ENCODE peak calls at places on chromosomes 4 and X, in four cellular contexts. Q, C, B and O are unnamed samples.

GRCh38 chr4:74244049-74244448 is 64.2 kb upstream of the EPGN start:
- DNase-seq in Q (no peak), C (no peak), B (no peak), O (no peak)

GRCh38 chr4:47050986-47051725 is 19.8 kb downstream of the GABRB1 start:
- DNase-seq in Q (no peak), C (no peak), B (no peak), O (no peak)

GRCh38 chrX:18210470-18210869 is 10.2 kb downstream of the BEND2 start:
- DNase-seq in Q (no peak), C (no peak), B (no peak), O (no peak)

GRCh38 chr4:41364871-41365270 is 108.1 kb downstream of the UCHL1 start:
- DNase-seq in Q (no peak), C (no peak), B (no peak), O (no peak)

GRCh38 chr4:118783887-118784286 is 52.0 kb downstream of the SEC24D start:
- DNase-seq in Q (no peak), C (peak; percentile 33), B (no peak), O (no peak)

GRCh38 chrX:108088511-108088910 is 2.8 kb downstream of the PSMD10 start:
- DNase-seq in Q (no peak), C (no peak), B (no peak), O (no peak)

GRCh38 chrX:118688935-118689334 is 38.5 kb upstream of the IL13RA1 start:
- DNase-seq in Q (no peak), C (no peak), B (no peak), O (no peak)

GRCh38 chr4:123438031-123438430 is 41.4 kb downstream of the SPRY1 start:
- DNase-seq in Q (peak; percentile 38), C (no peak), B (no peak), O (no peak)

GRCh38 chr4:141391293-141391692 is 170.6 kb downstream of the ZNF330 start:
- DNase-seq in Q (no peak), C (no peak), B (no peak), O (no peak)

GRCh38 chrX:43581167-43581566 is 74.9 kb upstream of the MAOA start:
- DNase-seq in Q (no peak), C (no peak), B (no peak), O (no peak)

GRCh38 chr4:78610546-78611214 is 59.1 kb downstream of the ANXA3 start:
- DNase-seq in Q (no peak), C (no peak), B (no peak), O (no peak)

GRCh38 chr4:107600456-107600855 is 119.6 kb downstream of the PAPSS1 start:
- DNase-seq in Q (no peak), C (no peak), B (no peak), O (no peak)
- H3K4me3 ChIP-seq in Q (no peak overlapping the region), C (no peak overlapping the region), B (no peak overlapping the region), O (no peak overlapping the region)

GRCh38 chrX:53438832-53439230 is 4.7 kb upstream of the HSD17B10 start:
- DNase-seq in Q (no peak), C (no peak), B (no peak), O (no peak)

GRCh38 chrX:53440101-53440500 is 5.9 kb upstream of the HSD17B10 start:
- DNase-seq in Q (no peak), C (no peak), B (no peak), O (no peak)

GRCh38 chrX:53435997-53436396 is 1.8 kb upstream of the HSD17B10 start:
- DNase-seq in Q (peak; percentile 72), C (peak; percentile 47), B (no peak), O (no peak)

GRCh38 chrX:53438174-53438831 is 4.1 kb upstream of the HSD17B10 start:
- DNase-seq in Q (no peak), C (no peak), B (no peak), O (no peak)

GRCh38 chrX:53437211-53437610 is 3.0 kb upstream of the HSD17B10 start:
- DNase-seq in Q (no peak), C (no peak), B (no peak), O (no peak)
- H3K4me3 ChIP-seq in Q (no peak overlapping the region), C (no peak overlapping the region), B (no peak overlapping the region), O (no peak overlapping the region)

GRCh38 chr4:169266081-169266480 is 4.7 kb downstream of the SH3RF1 start:
- DNase-seq in Q (no peak), C (no peak), B (no peak), O (no peak)

GRCh38 chr4:169263791-169264392 is 6.9 kb downstream of the SH3RF1 start:
- DNase-seq in Q (peak; percentile 54), C (no peak), B (no peak), O (no peak)

GRCh38 chr4:169256101-169256612 is 14.6 kb downstream of the SH3RF1 start:
- DNase-seq in Q (no peak), C (no peak), B (no peak), O (no peak)

GRCh38 chr4:169256856-169257756 is 13.7 kb downstream of the SH3RF1 start:
- DNase-seq in Q (no peak), C (no peak), B (no peak), O (no peak)

GRCh38 chr4:169260217-169260866 is 10.4 kb downstream of the SH3RF1 start:
- DNase-seq in Q (no peak), C (no peak), B (no peak), O (no peak)
- H3K4me3 ChIP-seq in Q (no peak overlapping the region), C (no peak overlapping the region), B (no peak overlapping the region), O (no peak overlapping the region)

GRCh38 chr4:146649232-146649631 is 10.5 kb downstream of the POU4F2 start:
- DNase-seq in Q (no peak), C (no peak), B (no peak), O (no peak)

GRCh38 chr4:146650034-146650433 is 11.3 kb downstream of the POU4F2 start:
- DNase-seq in Q (no peak), C (no peak), B (no peak), O (no peak)

GRCh38 chr4:146654648-146654975 is 15.9 kb downstream of the POU4F2 start:
- DNase-seq in Q (no peak), C (no peak), B (no peak), O (no peak)

DNA sequence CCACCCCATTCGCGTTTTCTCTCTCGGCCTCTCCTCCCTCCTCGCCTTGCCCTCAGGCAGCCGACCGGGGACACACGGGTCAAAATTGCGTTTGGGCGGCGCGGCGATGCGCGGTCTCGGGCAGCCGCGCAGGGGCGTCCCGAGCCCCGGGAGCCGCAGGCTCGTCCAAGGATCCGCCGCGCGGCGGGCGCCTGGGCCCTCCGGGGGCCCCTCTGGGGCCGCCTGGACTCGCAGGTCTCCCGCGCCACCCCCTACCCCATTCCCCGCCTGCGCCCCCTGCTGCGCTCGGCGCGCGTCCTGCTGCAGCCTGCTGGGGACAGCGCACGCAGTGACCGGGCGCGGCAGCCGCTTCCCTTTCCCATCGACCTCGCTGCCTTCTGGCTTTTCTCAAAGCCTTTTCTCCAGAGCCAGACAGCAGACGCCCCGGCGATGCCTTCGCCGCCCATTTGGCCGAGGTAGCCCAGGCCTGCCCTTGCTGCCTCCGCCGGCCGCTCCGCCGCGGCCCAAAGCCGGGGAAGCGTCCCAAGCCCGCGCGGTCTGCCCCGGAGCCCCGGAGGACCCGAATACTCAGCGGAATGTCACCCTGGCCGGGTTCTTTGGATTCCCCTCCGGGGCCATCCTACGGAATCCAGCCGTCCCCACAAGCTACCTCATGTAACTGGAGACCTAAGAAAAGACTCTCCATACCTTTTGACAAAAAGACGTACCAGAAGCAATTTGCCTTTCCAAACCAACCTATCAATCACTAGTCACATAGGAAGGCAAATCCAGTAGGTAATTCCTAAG is 16.5 kb downstream of the POU4F2 start:
- DNase-seq in Q (no peak), C (no peak), B (no peak), O (peak; percentile 78)
- H3K4me3 ChIP-seq in Q (peak overlapping the region; percentile 11), C (peak overlapping the region; percentile 65), B (peak overlapping the region; percentile 51), O (peak overlapping the region; percentile 36)

DNA sequence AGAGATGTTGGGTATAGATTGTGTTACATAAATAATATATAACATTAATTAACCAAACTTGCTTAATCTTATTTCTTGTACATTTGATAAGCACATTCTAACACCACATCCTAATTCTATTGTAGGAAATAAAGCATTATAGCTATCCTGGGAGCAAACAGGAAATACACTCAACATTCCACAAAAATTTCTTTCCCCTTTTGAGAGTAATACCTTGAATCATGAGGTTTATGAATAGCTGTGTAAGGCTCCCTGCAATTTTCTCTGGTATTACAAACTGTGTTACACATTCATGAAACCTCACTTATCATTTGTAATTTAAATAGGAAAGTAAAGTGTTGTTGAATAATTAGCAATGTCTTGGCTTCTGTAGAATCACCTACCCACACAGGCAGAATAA is 95.1 kb downstream of the TMEM47 start:
- DNase-seq in Q (no peak), C (no peak), B (no peak), O (no peak)
- H3K4me3 ChIP-seq in Q (no peak overlapping the region), C (no peak overlapping the region), B (no peak overlapping the region), O (no peak overlapping the region)

DNA sequence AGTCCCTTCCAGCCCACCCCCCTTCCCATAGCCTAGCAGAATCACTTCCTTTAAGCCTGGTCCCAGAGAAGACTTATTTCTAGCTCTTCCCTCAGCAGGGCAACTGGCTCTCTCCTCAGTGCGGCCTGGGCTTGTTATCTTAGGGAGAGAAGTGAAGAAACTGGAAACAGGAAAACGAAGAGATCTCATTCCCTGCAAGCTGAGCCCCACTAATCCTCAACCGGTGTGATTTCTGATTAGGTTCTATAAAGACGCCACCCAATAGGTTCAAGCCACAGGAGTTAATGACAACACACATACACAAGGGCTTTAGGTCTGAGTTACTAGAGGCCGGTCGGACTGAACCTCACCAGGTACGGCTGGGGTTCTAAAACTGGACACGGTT is 3.2 kb downstream of the GSX2 start:
- DNase-seq in Q (no peak), C (no peak), B (no peak), O (no peak)
- H3K4me3 ChIP-seq in Q (no peak overlapping the region), C (peak overlapping the region; percentile 54), B (peak overlapping the region; percentile 30), O (no peak overlapping the region)

GRCh38 chrX:154098551-154098950 is 1.0 kb upstream of the MECP2 start:
- DNase-seq in Q (peak; percentile 57), C (no peak), B (no peak), O (no peak)
- H3K4me3 ChIP-seq in Q (no peak overlapping the region), C (peak overlapping the region; percentile 58), B (no peak overlapping the region), O (no peak overlapping the region)

DNA sequence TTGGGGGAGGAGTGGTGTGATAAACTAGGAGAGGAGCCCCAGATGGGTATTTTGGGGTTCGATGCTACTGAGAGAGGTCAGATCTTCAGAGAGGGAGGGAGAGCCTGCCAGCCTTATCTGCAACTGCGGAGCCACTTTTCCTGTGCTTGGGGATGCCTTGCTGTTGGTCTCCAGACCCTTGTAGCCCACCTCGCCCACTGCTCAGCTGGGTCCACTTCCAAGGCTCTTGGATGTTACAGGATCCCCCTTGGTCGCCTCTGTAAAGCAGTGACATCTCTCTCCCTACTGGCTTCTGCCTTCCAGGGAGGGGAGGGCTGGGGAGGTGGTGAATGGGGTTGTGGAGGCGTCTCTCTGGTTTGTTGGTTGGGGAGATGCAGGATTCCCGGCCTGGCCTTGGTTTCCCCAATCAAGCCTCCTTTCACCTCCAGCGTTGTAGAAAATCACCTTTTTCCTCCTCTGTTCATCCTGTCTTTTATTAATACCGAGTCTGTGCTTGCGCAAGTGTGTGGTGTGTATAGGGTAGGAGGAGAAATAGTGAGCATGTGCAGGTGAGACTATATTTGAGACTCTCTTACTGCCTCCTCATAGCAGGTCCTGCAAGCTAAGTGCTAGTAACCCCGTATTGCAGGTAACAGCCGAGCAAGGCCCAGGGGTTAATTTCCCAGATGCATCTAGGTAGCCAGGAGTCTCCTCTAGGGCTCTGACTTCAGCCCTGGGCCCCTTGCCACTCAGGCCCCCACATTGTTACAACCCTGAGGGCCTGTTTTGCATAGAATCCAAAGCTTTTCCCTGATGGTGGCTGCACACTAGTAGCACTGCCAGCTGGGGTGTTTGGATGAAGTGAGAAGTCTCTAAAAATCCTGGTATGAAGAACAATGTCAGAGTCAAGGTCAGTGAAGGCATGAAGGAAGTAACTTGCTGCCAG is 337.5 kb downstream of the ARHGAP10 start:
- DNase-seq in Q (no peak), C (no peak), B (no peak), O (no peak)
- H3K4me3 ChIP-seq in Q (no peak overlapping the region), C (no peak overlapping the region), B (no peak overlapping the region), O (no peak overlapping the region)